ENCODE peak calls at places on chromosomes 12 and 14, in seven cellular contexts. J, R, U, C, Y, H and B are unnamed samples.

GRCh38 chr14:100440758-100441203 is 117.6 kb downstream of the SLC25A47 start:
- DNase-seq in J (no peak), R (no peak), U (no peak), C (no peak), Y (no peak), H (no peak), B (no peak)

GRCh38 chr12:1920971-1921370 is 2.5 kb upstream of the CACNA2D4 start:
- DNase-seq in J (peak; percentile 73), R (no peak), U (peak; percentile 31), C (no peak), Y (no peak), H (peak; percentile 1), B (peak; percentile 78)

GRCh38 chr14:70097576-70098256 is 91.0 kb downstream of the SLC8A3 start:
- DNase-seq in J (no peak), R (no peak), U (no peak), C (no peak), Y (no peak), H (no peak), B (no peak)

GRCh38 chr14:69571879-69572633 is 2.6 kb downstream of the CCDC177 start:
- DNase-seq in J (no peak), R (peak; percentile 26), U (peak; percentile 32), C (no peak), Y (no peak), H (peak; percentile 67), B (peak; percentile 51)

GRCh38 chr12:69701821-69702220 is 2.7 kb upstream of the BEST3 start:
- DNase-seq in J (no peak), R (no peak), U (no peak), C (no peak), Y (no peak), H (no peak), B (no peak)

GRCh38 chr12:50110762-50111416 is 1.1 kb upstream of the COX14 start:
- DNase-seq in J (peak; percentile 86), R (peak; percentile 55), U (peak; percentile 78), C (peak; percentile 92), Y (no peak), H (peak; percentile 70), B (peak; percentile 83)

GRCh38 chr14:51535443-51536044 is 116.2 kb upstream of the FRMD6 start:
- DNase-seq in J (no peak), R (no peak), U (no peak), C (no peak), Y (no peak), H (no peak), B (no peak)

GRCh38 chr14:77023001-77023996 is 5.2 kb downstream of the IRF2BPL start:
- DNase-seq in J (no peak), R (peak; percentile 77), U (peak; percentile 76), C (no peak), Y (no peak), H (peak; percentile 85), B (peak; percentile 48)

GRCh38 chr12:103105971-103106597 is 148.6 kb downstream of the ASCL1 start:
- DNase-seq in J (no peak), R (no peak), U (no peak), C (no peak), Y (no peak), H (no peak), B (no peak)

GRCh38 chr12:123705935-123706334 is 6.2 kb upstream of the ATP6V0A2 start:
- DNase-seq in J (no peak), R (no peak), U (no peak), C (no peak), Y (no peak), H (no peak), B (no peak)

GRCh38 chr14:89033756-89034155 is 209.3 kb downstream of the TTC8 start:
- DNase-seq in J (no peak), R (peak; percentile 57), U (peak; percentile 51), C (no peak), Y (no peak), H (no peak), B (no peak)

GRCh38 chr12:27545666-27546065 is 21.7 kb downstream of the PPFIBP1 start:
- DNase-seq in J (no peak), R (no peak), U (no peak), C (no peak), Y (no peak), H (no peak), B (no peak)
- H3K27me3 ChIP-seq in J (no peaks in the 10 kb centered on the region), R (no peaks in the 10 kb centered on the region), U (no peaks in the 10 kb centered on the region), C (no peaks in the 10 kb centered on the region), Y (no peaks in the 10 kb centered on the region), H (no peaks in the 10 kb centered on the region), B (no peaks in the 10 kb centered on the region)

GRCh38 chr12:16424531-16424930 is 77.1 kb downstream of the MGST1 start:
- DNase-seq in J (no peak), R (no peak), U (no peak), C (no peak), Y (no peak), H (no peak), B (no peak)
- TF ChIP-seq CTCF in J (no peak), R (no peak), U (no peak), C (no peak), Y (no peak), H (no peak), B (no peak)

GRCh38 chr12:15230751-15231150 is 9.5 kb upstream of the RERG start:
- DNase-seq in J (no peak), R (no peak), U (no peak), C (no peak), Y (no peak), H (no peak), B (no peak)

GRCh38 chr12:15234508-15234907 is 13.3 kb upstream of the RERG start:
- DNase-seq in J (no peak), R (no peak), U (no peak), C (no peak), Y (no peak), H (no peak), B (no peak)

GRCh38 chr12:15232959-15233358 is 11.7 kb upstream of the RERG start:
- DNase-seq in J (no peak), R (no peak), U (no peak), C (no peak), Y (no peak), H (no peak), B (no peak)

GRCh38 chr12:15231493-15231892 is 10.3 kb upstream of the RERG start:
- DNase-seq in J (no peak), R (no peak), U (no peak), C (no peak), Y (no peak), H (no peak), B (no peak)

DNA sequence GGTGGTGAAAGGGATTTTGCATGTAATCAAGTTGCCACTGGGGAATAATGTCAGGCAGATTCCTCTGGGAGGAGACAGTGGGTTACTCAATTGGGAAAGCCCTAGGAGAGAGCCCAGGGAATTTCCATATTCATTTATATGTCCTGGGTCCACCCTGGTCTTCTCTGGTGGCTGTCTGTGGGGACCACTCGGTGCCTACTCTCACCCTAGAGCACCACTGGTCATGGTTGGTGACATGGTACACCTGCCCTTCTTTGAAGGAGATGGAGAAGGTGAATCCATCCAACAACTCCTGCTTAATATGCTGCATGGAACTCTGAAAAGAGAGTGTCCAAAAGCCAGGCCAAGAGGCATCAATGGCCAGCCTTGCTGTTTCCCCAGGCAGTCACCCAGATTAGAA is 12.8 kb upstream of the RERG start:
- DNase-seq in J (no peak), R (no peak), U (no peak), C (no peak), Y (no peak), H (no peak), B (no peak)
- H3K27me3 ChIP-seq in J (peaks cover 7% of the 10 kb centered on the region), R (no peaks in the 10 kb centered on the region), U (no peaks in the 10 kb centered on the region), C (no peaks in the 10 kb centered on the region), Y (no peaks in the 10 kb centered on the region), H (peaks cover 4% of the 10 kb centered on the region), B (no peaks in the 10 kb centered on the region)

GRCh38 chr12:68229956-68230355 is 4.3 kb upstream of the IL26 start:
- DNase-seq in J (no peak), R (no peak), U (no peak), C (no peak), Y (no peak), H (no peak), B (no peak)
- TF ChIP-seq CTCF in J (no peak), R (no peak), U (no peak), C (no peak), Y (no peak), H (no peak), B (no peak)

DNA sequence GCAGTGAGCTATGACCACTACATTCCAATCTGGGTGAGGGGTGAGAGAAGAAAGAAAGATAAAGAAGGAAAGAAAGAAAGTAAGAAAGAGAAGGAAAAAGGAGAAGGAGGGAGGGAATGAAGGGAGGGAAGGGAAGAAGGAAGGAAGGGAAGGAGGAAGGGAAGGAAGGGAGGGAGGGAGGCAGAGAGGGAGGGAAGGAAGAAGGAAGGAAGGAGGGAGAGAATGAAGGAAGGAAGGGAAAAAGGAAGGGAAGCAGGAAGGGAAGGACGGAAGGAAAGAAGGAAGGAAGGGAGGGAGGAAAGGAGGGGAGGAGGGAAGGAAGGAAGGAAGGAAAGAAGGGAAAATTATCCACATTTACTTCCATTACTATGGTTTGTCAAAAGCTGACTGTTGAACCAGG is 39.4 kb upstream of the HOXC13 start:
- DNase-seq in J (no peak), R (no peak), U (no peak), C (no peak), Y (no peak), H (no peak), B (no peak)
- H3K27me3 ChIP-seq in J (peaks cover 54% of the 10 kb centered on the region), R (peaks cover 3% of the 10 kb centered on the region), U (no peaks in the 10 kb centered on the region), C (peaks cover 35% of the 10 kb centered on the region), Y (no peaks in the 10 kb centered on the region), H (peaks cover 83% of the 10 kb centered on the region), B (peaks cover 39% of the 10 kb centered on the region)

GRCh38 chr12:55745361-55746146 is 2.6 kb downstream of the GDF11 start:
- DNase-seq in J (no peak), R (no peak), U (no peak), C (no peak), Y (no peak), H (peak; percentile 70), B (no peak)

GRCh38 chr12:55743131-55743921 is 404 bp downstream of the GDF11 start:
- DNase-seq in J (peak; percentile 84), R (no peak), U (peak; percentile 60), C (peak; percentile 64), Y (no peak), H (peak; percentile 83), B (peak; percentile 78)

GRCh38 chr12:55741978-55742377 is 944 bp upstream of the GDF11 start:
- DNase-seq in J (no peak), R (no peak), U (no peak), C (no peak), Y (no peak), H (no peak), B (no peak)

GRCh38 chr12:55743967-55744931 is 1.3 kb downstream of the GDF11 start:
- DNase-seq in J (no peak), R (no peak), U (no peak), C (no peak), Y (no peak), H (peak; percentile 30), B (no peak)

GRCh38 chr12:55742719-55743130 is at the start of gene GDF11:
- DNase-seq in J (peak; percentile 83), R (peak; percentile 49), U (peak; percentile 75), C (peak; percentile 60), Y (no peak), H (peak; percentile 93), B (peak; percentile 74)
- TF ChIP-seq CTCF in J (no peak), R (no peak), U (no peak), C (no peak), Y (no peak), H (no peak), B (no peak)